ENCODE peak calls at places on chromosome X, in ten cellular contexts. K is uterus, M is fibroblast of mammary gland, D is LoVo, S is smooth muscle cell of the brain vasculature, U is MV-4-11, V is psoas muscle, E is OCI-LY7, X is posterior cingulate gyrus, G is T-cell. L is an unnamed sample.

GRCh38 chrX:115892787-115893671 is 277.5 kb upstream of the AGTR2 start:
- DNase-seq in M (peak), S (peak), E (no peak), G (no peak), K (peak), U (peak), V (peak), X (peak), D (peak), L (no peak)

GRCh38 chrX:41110801-41111625 is 25.8 kb downstream of the USP9X start:
- DNase-seq in V (no peak), M (no peak), G (no peak), X (no peak), K (no peak), S (no peak), U (no peak), D (no peak), E (no peak), L (no peak)

GRCh38 chrX:1427756-1428155 is 25.0 kb downstream of the ASMTL start:
- DNase-seq in U (no peak), V (no peak), S (no peak), E (no peak), G (no peak), K (no peak), D (no peak), X (no peak), M (no peak), L (no peak)

GRCh38 chrX:13051167-13051528 is 6.7 kb upstream of the FAM9C start:
- DNase-seq in M (no peak), X (no peak), K (no peak), S (no peak), V (no peak), D (no peak), U (no peak), G (no peak), E (no peak), L (no peak)

GRCh38 chrX:67544871-67545771 is 1.3 kb downstream of the AR start:
- DNase-seq in U (peak), K (peak), M (peak), V (peak), E (no peak), D (no peak), G (no peak), X (peak), S (no peak), L (no peak)

GRCh38 chrX:30949554-30949953 is 60.5 kb upstream of the TAB3 start:
- DNase-seq in M (no peak), E (no peak), G (no peak), D (no peak), V (no peak), U (no peak), S (no peak), K (no peak), X (no peak), L (no peak)

GRCh38 chrX:115372026-115372610 is 82.6 kb downstream of the LUZP4 start:
- DNase-seq in K (no peak), M (peak), V (no peak), X (no peak), E (no peak), G (no peak), U (no peak), S (no peak), D (peak), L (no peak)

GRCh38 chrX:119685225-119686066 is 7.5 kb downstream of the SEPTIN6 start:
- DNase-seq in D (no peak), G (no peak), U (peak), E (peak), V (no peak), M (peak), X (no peak), K (no peak), S (no peak), L (peak)

GRCh38 chrX:151458824-151459223 is 61.8 kb downstream of the VMA21 start:
- DNase-seq in D (no peak), S (no peak), K (no peak), X (no peak), M (no peak), G (no peak), V (no peak), E (no peak), U (no peak), L (no peak)

GRCh38 chrX:129653985-129654651 is 638 bp downstream of the APLN start:
- DNase-seq in M (no peak), K (peak), X (peak), D (peak), S (no peak), G (no peak), U (no peak), E (no peak), V (no peak), L (no peak)

GRCh38 chrX:143455045-143455444 is 62.2 kb downstream of the SPANXN3 start:
- DNase-seq in U (no peak), G (no peak), X (no peak), S (no peak), K (no peak), E (no peak), V (no peak), D (no peak), M (no peak), L (peak)

GRCh38 chrX:68989865-68990606 is 161.2 kb downstream of the EFNB1 start:
- DNase-seq in U (no peak), G (no peak), X (no peak), S (peak), K (peak), D (no peak), M (peak), E (no peak), V (no peak), L (peak)

L was measured in heart right ventricle.